ENCODE peak calls at places on chromosomes 4 and X, in five cellular contexts. U is osteoblast, N is body of pancreas, Q is AG04450, Y is neural progenitor cell. M is an unnamed sample.

GRCh38 chrX:17654116-17654515 is 83.2 kb upstream of the SCML1 start:
- DNase-seq in U (no peak), N (no peak), Q (no peak), Y (no peak), M (no peak)

GRCh38 chr4:183272384-183272783 is 47.7 kb downstream of the CLDN22 start:
- DNase-seq in U (no peak), N (no peak), Q (no peak), Y (no peak), M (no peak)

GRCh38 chr4:123110147-123110546 is 187.8 kb upstream of the NUDT6 start:
- DNase-seq in U (no peak), N (no peak), Q (no peak), Y (no peak), M (no peak)

GRCh38 chrX:23127586-23127985 is 127.8 kb downstream of the DDX53 start:
- DNase-seq in U (no peak), N (no peak), Q (no peak), Y (no peak), M (no peak)

GRCh38 chr4:168716411-168717129 is 219.7 kb downstream of the PALLD start:
- DNase-seq in U (no peak), N (no peak), Q (no peak), Y (no peak), M (no peak)

GRCh38 chrX:43655151-43655676 is 885 bp upstream of the MAOA start:
- DNase-seq in U (peak; percentile 84), N (peak; percentile 37), Q (no peak), Y (peak; percentile 59), M (peak; percentile 55)

GRCh38 chrX:49856819-49857218 is 22.5 kb upstream of the USP27X start:
- DNase-seq in U (no peak), N (no peak), Q (no peak), Y (no peak), M (no peak)

GRCh38 chr4:100929135-100929534 is 411.3 kb upstream of the EMCN start:
- DNase-seq in U (no peak), N (no peak), Q (no peak), Y (no peak), M (no peak)

GRCh38 chr4:69995526-69996016 is at the start of gene STATH:
- DNase-seq in U (no peak), N (no peak), Q (no peak), Y (no peak), M (peak; percentile 71)

GRCh38 chr4:835148-836002 is 9.4 kb upstream of the CPLX1 start:
- DNase-seq in U (peak; percentile 83), N (peak; percentile 80), Q (no peak), Y (no peak), M (no peak)

GRCh38 chr4:107380836-107381438 is 339.1 kb downstream of the PAPSS1 start:
- DNase-seq in U (peak; percentile 30), N (no peak), Q (no peak), Y (no peak), M (no peak)

GRCh38 chr4:3522651-3523050 is 9.6 kb downstream of the LRPAP1 start:
- DNase-seq in U (no peak), N (no peak), Q (no peak), Y (no peak), M (no peak)

GRCh38 chr4:110183058-110183457 is 15.4 kb downstream of the ELOVL6 start:
- DNase-seq in U (no peak), N (no peak), Q (no peak), Y (no peak), M (no peak)

GRCh38 chr4:952881-953573 is 20.3 kb downstream of the DGKQ start:
- DNase-seq in U (peak; percentile 68), N (no peak), Q (no peak), Y (no peak), M (no peak)

GRCh38 chr4:176800891-176801534 is 8.3 kb upstream of the VEGFC start:
- DNase-seq in U (peak; percentile 75), N (no peak), Q (no peak), Y (no peak), M (no peak)

GRCh38 chrX:53678667-53679066 is 7.9 kb downstream of the HUWE1 start:
- DNase-seq in U (no peak), N (no peak), Q (no peak), Y (peak; percentile 12), M (peak; percentile 11)

GRCh38 chrX:144219035-144219434 is 335.2 kb downstream of the UBE2NL start:
- DNase-seq in U (no peak), N (peak; percentile 36), Q (no peak), Y (peak; percentile 24), M (peak; percentile 0)

GRCh38 chrX:120456973-120457372 is 12.1 kb downstream of the LAMP2 start:
- DNase-seq in U (no peak), N (no peak), Q (no peak), Y (no peak), M (peak; percentile 74)

GRCh38 chrX:39953879-39954278 is 143.9 kb downstream of the BCOR start:
- DNase-seq in U (peak; percentile 84), N (peak; percentile 89), Q (peak; percentile 8), Y (no peak), M (peak; percentile 76)

GRCh38 chrX:49079489-49080428 is at the start of gene WDR45:
- DNase-seq in U (peak; percentile 97), N (peak; percentile 73), Q (no peak), Y (peak; percentile 65), M (peak; percentile 49)

GRCh38 chr4:187027231-187027760 is 303.6 kb upstream of the FAT1 start:
- DNase-seq in U (peak; percentile 38), N (no peak), Q (peak; percentile 11), Y (no peak), M (no peak)

GRCh38 chrX:118550792-118551191 is 55.2 kb downstream of the DOCK11 start:
- DNase-seq in U (no peak), N (no peak), Q (no peak), Y (no peak), M (peak; percentile 85)

GRCh38 chrX:63350551-63350950 is 581 bp downstream of the SPIN4 start:
- DNase-seq in U (no peak), N (peak; percentile 34), Q (no peak), Y (peak; percentile 30), M (peak; percentile 30)

GRCh38 chr4:122625156-122625555 is 4.3 kb upstream of the IL21 start:
- DNase-seq in U (peak; percentile 27), N (no peak), Q (no peak), Y (no peak), M (no peak)

GRCh38 chr4:163448541-163449203 is 24.9 kb downstream of the TKTL2 start:
- DNase-seq in U (peak; percentile 31), N (no peak), Q (no peak), Y (no peak), M (peak; percentile 81)

GRCh38 chr4:124501579-124501978 is 211.0 kb downstream of the ANKRD50 start:
- DNase-seq in U (no peak), N (no peak), Q (no peak), Y (no peak), M (no peak)

GRCh38 chr4:163548481-163549243 is 54.2 kb downstream of the TMA16 start:
- DNase-seq in U (peak; percentile 36), N (peak; percentile 13), Q (no peak), Y (peak; percentile 70), M (peak; percentile 50)

GRCh38 chr4:101977096-101977495 is 186.6 kb downstream of the BANK1 start:
- DNase-seq in U (peak; percentile 84), N (no peak), Q (peak; percentile 74), Y (no peak), M (peak; percentile 99)

GRCh38 chrX:68570598-68570997 is 71.7 kb downstream of the YIPF6 start:
- DNase-seq in U (no peak), N (no peak), Q (no peak), Y (no peak), M (peak; percentile 13)

GRCh38 chrX:68666580-68666979 is 19.1 kb downstream of the STARD8 start:
- DNase-seq in U (no peak), N (no peak), Q (no peak), Y (no peak), M (no peak)

GRCh38 chr4:87931932-87932331 is 43.6 kb upstream of the SPP1 start:
- DNase-seq in U (no peak), N (no peak), Q (no peak), Y (no peak), M (no peak)

GRCh38 chr4:158268553-158268952 is 58.3 kb downstream of the TMEM144 start:
- DNase-seq in U (no peak), N (no peak), Q (no peak), Y (no peak), M (no peak)
- TF ChIP-seq CTCF in U (no peak), N (no peak), Q (peak; percentile 14), Y (peak; percentile 32), M (no peak)

GRCh38 chrX:132740316-132741123 is 217.9 kb downstream of the HS6ST2 start:
- DNase-seq in U (no peak), N (no peak), Q (no peak), Y (peak; percentile 85), M (no peak)
- TF ChIP-seq CTCF in U (peak; percentile 62), N (peak; percentile 35), Q (peak; percentile 35), Y (peak; percentile 74), M (peak; percentile 55)

DNA sequence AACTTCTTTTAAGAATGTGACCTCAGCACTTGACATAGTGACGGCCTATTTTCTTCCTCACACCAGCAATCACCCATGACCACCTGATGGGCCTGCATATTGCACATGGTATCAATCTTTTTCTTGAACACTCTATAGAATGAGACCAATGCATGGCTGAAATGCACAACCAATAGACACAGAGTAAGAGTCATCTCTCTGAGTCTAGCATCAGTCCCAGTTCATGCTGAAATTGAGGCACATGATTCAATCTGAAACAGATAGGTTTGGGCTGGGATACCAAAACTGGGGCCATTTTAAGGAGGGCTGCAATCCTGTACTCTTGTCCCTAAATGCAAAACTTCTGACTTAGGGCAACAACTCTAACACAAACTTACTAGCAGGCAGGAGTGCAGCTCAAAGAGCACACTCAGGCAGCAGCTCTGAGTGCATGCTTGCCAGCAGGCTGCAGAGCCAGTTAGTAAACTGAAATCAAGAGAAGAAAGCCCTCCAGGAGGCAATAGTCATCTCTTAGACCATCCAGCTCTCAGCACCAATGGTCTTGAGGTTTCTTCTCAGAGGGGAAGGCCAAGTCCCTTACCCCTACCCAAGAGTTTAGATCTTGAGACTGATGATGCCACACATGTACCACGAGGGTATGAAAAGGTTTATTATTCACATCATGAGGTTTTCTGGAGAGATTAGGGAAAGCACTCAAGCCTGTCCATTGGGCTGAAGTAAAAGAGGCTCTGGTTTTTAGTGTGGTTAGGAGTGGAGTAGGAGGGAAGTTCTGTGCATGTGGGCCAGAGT is 24.7 kb upstream of the GPR101 start:
- DNase-seq in U (no peak), N (no peak), Q (no peak), Y (no peak), M (no peak)
- TF ChIP-seq CTCF in U (no peak), N (no peak), Q (no peak), Y (no peak), M (no peak)

GRCh38 chr4:24033626-24034025 is 143.8 kb upstream of the PPARGC1A start:
- DNase-seq in U (no peak), N (no peak), Q (no peak), Y (no peak), M (no peak)

GRCh38 chr4:24032371-24032989 is 142.6 kb upstream of the PPARGC1A start:
- DNase-seq in U (no peak), N (no peak), Q (no peak), Y (peak; percentile 40), M (peak; percentile 30)
- TF ChIP-seq CTCF in U (peak; percentile 31), N (peak; percentile 8), Q (peak; percentile 11), Y (peak; percentile 49), M (peak; percentile 53)

M was measured in bronchial epithelial cell.